ENCODE peak calls at places on chromosomes 4 and X, in eight cellular contexts. B, P, I, N, K, M, Y and W are unnamed samples.

GRCh38 chrX:86002076-86002896 is 45.1 kb downstream of the CHM start:
- DNase-seq in B (peak), P (no peak), I (no peak), N (peak), K (no peak), M (no peak), Y (no peak), W (peak)

GRCh38 chr4:74114234-74114633 is 15.2 kb upstream of the CXCL2 start:
- DNase-seq in B (no peak), P (no peak), I (no peak), N (no peak), K (no peak), M (no peak), Y (no peak), W (no peak)

GRCh38 chr4:72323227-72323626 is 245.8 kb downstream of the ADAMTS3 start:
- DNase-seq in B (no peak), P (no peak), I (no peak), N (no peak), K (no peak), M (no peak), Y (no peak), W (no peak)

GRCh38 chr4:101419324-101420135 is 72.2 kb upstream of the PPP3CA start:
- DNase-seq in B (no peak), P (no peak), I (no peak), N (peak), K (peak), M (no peak), Y (no peak), W (no peak)

GRCh38 chrX:143757887-143758286 is 37.3 kb upstream of the SPANXN2 start:
- DNase-seq in B (no peak), P (no peak), I (no peak), N (no peak), K (no peak), M (no peak), Y (no peak), W (no peak)

GRCh38 chrX:39576081-39576701 is 521.6 kb downstream of the BCOR start:
- DNase-seq in B (no peak), P (no peak), I (no peak), N (no peak), K (no peak), M (no peak), Y (peak), W (peak)

GRCh38 chrX:23840674-23841073 is 57.7 kb downstream of the SAT1 start:
- DNase-seq in B (no peak), P (no peak), I (no peak), N (no peak), K (no peak), M (no peak), Y (no peak), W (no peak)

GRCh38 chrX:65034641-65035450 is 58.6 kb upstream of the ZC4H2 start:
- DNase-seq in B (peak), P (peak), I (peak), N (peak), K (no peak), M (peak), Y (peak), W (peak)

GRCh38 chr4:3045500-3045850 is 28.9 kb downstream of the HTT-AS start:
- DNase-seq in B (peak), P (no peak), I (peak), N (peak), K (no peak), M (peak), Y (no peak), W (no peak)

GRCh38 chrX:126770179-126770578 is 49.4 kb upstream of the PRR32 start:
- DNase-seq in B (no peak), P (no peak), I (no peak), N (no peak), K (no peak), M (no peak), Y (peak), W (no peak)

GRCh38 chrX:9519546-9520210 is 54.8 kb downstream of the TBL1X start:
- DNase-seq in B (no peak), P (no peak), I (no peak), N (no peak), K (no peak), M (peak), Y (no peak), W (no peak)

GRCh38 chrX:2967012-2967411 is 37.9 kb upstream of the ARSD start:
- DNase-seq in B (no peak), P (no peak), I (no peak), N (no peak), K (no peak), M (no peak), Y (no peak), W (no peak)

GRCh38 chr4:119725011-119725410 is 96.4 kb upstream of the PDE5A start:
- DNase-seq in B (no peak), P (no peak), I (no peak), N (no peak), K (no peak), M (no peak), Y (no peak), W (no peak)

GRCh38 chrX:3451566-3451965 is 105.1 kb upstream of the MXRA5 start:
- DNase-seq in B (no peak), P (no peak), I (no peak), N (no peak), K (no peak), M (no peak), Y (no peak), W (no peak)

GRCh38 chr4:182918791-182919302 is 1.7 kb upstream of the DCTD start:
- DNase-seq in B (no peak), P (no peak), I (no peak), N (no peak), K (peak), M (no peak), Y (no peak), W (no peak)

GRCh38 chrX:46840946-46841740 is 4.3 kb downstream of the RP2 start:
- DNase-seq in B (no peak), P (no peak), I (no peak), N (no peak), K (no peak), M (no peak), Y (no peak), W (no peak)

GRCh38 chr4:119136541-119136940 is 909 bp downstream of the MYOZ2 start:
- DNase-seq in B (no peak), P (no peak), I (no peak), N (no peak), K (no peak), M (no peak), Y (no peak), W (no peak)

GRCh38 chrX:53685711-53686110 is 808 bp downstream of the HUWE1 start:
- DNase-seq in B (no peak), P (no peak), I (no peak), N (no peak), K (no peak), M (no peak), Y (no peak), W (no peak)

GRCh38 chr4:155855897-155856296 is 10.2 kb downstream of the ASIC5 start:
- DNase-seq in B (no peak), P (no peak), I (no peak), N (no peak), K (no peak), M (no peak), Y (no peak), W (no peak)

GRCh38 chrX:134247492-134247891 is 10.5 kb downstream of the CCDC160 start:
- DNase-seq in B (no peak), P (no peak), I (no peak), N (no peak), K (no peak), M (no peak), Y (no peak), W (no peak)

GRCh38 chr4:80202190-80202711 is 4.9 kb downstream of the PRDM8 start:
- DNase-seq in B (peak), P (peak), I (peak), N (peak), K (no peak), M (peak), Y (no peak), W (peak)

GRCh38 chrX:12396584-12396983 is 258.3 kb downstream of the FRMPD4 start:
- DNase-seq in B (no peak), P (no peak), I (no peak), N (no peak), K (no peak), M (no peak), Y (no peak), W (no peak)

GRCh38 chrX:86047174-86047991 is at the start of gene CHM:
- DNase-seq in B (peak), P (peak), I (peak), N (peak), K (peak), M (peak), Y (peak), W (no peak)

GRCh38 chr4:108477527-108478108 is 142.8 kb upstream of the RPL34 start:
- DNase-seq in B (no peak), P (no peak), I (no peak), N (no peak), K (no peak), M (no peak), Y (no peak), W (no peak)

GRCh38 chr4:177441061-177441802 is 1.0 kb downstream of the AGA start:
- DNase-seq in B (no peak), P (no peak), I (no peak), N (peak), K (peak), M (no peak), Y (peak), W (peak)

GRCh38 chr4:169244210-169244609 is 26.5 kb downstream of the SH3RF1 start:
- DNase-seq in B (no peak), P (no peak), I (no peak), N (no peak), K (no peak), M (no peak), Y (no peak), W (no peak)

GRCh38 chr4:72006576-72006975 is 25.2 kb upstream of the NPFFR2 start:
- DNase-seq in B (no peak), P (no peak), I (no peak), N (no peak), K (no peak), M (no peak), Y (no peak), W (no peak)

GRCh38 chr4:68732653-68733466 is 62.4 kb upstream of the UGT2B15 start:
- DNase-seq in B (no peak), P (no peak), I (no peak), N (no peak), K (peak), M (no peak), Y (no peak), W (no peak)

GRCh38 chr4:173214661-173215060 is 46.0 kb downstream of the GALNT7 start:
- DNase-seq in B (peak), P (no peak), I (no peak), N (no peak), K (no peak), M (no peak), Y (no peak), W (no peak)

GRCh38 chrX:15564981-15565579 is 35.7 kb downstream of the ACE2 start:
- DNase-seq in B (peak), P (peak), I (peak), N (peak), K (peak), M (peak), Y (peak), W (no peak)

GRCh38 chrX:38352362-38352761 is at the start of gene OTC:
- DNase-seq in B (no peak), P (no peak), I (no peak), N (no peak), K (no peak), M (no peak), Y (no peak), W (no peak)

GRCh38 chr4:142817442-142817841 is 28.7 kb downstream of the INPP4B start:
- DNase-seq in B (no peak), P (peak), I (no peak), N (no peak), K (no peak), M (no peak), Y (no peak), W (no peak)

GRCh38 chr4:153639556-153640475 is 44.3 kb upstream of the TLR2 start:
- DNase-seq in B (no peak), P (no peak), I (no peak), N (no peak), K (no peak), M (no peak), Y (no peak), W (peak)

GRCh38 chrX:150192846-150193245 is 170.3 kb upstream of the MAMLD1 start:
- DNase-seq in B (no peak), P (no peak), I (no peak), N (no peak), K (no peak), M (no peak), Y (no peak), W (no peak)

GRCh38 chr4:177275999-177276398 is 33.7 kb upstream of the NEIL3 start:
- DNase-seq in B (no peak), P (no peak), I (no peak), N (no peak), K (no peak), M (no peak), Y (no peak), W (no peak)

GRCh38 chr4:170272959-170273358 is 183.2 kb upstream of the AADAT start:
- DNase-seq in B (no peak), P (no peak), I (no peak), N (no peak), K (no peak), M (no peak), Y (no peak), W (no peak)

GRCh38 chr4:10075158-10075863 is 41.3 kb downstream of the WDR1 start:
- DNase-seq in B (peak), P (no peak), I (no peak), N (no peak), K (no peak), M (peak), Y (no peak), W (peak)

GRCh38 chr4:82787342-82787741 is 11.3 kb downstream of the SCD5 start:
- DNase-seq in B (no peak), P (no peak), I (no peak), N (no peak), K (no peak), M (no peak), Y (no peak), W (no peak)

GRCh38 chr4:82784615-82785247 is 13.9 kb downstream of the SCD5 start:
- DNase-seq in B (no peak), P (no peak), I (no peak), N (no peak), K (no peak), M (no peak), Y (peak), W (no peak)

GRCh38 chr4:82785248-82786003 is 13.2 kb downstream of the SCD5 start:
- DNase-seq in B (no peak), P (no peak), I (no peak), N (no peak), K (no peak), M (no peak), Y (no peak), W (no peak)

GRCh38 chr4:82786004-82786400 is 12.6 kb downstream of the SCD5 start:
- DNase-seq in B (no peak), P (no peak), I (no peak), N (no peak), K (no peak), M (no peak), Y (no peak), W (no peak)

DNA sequence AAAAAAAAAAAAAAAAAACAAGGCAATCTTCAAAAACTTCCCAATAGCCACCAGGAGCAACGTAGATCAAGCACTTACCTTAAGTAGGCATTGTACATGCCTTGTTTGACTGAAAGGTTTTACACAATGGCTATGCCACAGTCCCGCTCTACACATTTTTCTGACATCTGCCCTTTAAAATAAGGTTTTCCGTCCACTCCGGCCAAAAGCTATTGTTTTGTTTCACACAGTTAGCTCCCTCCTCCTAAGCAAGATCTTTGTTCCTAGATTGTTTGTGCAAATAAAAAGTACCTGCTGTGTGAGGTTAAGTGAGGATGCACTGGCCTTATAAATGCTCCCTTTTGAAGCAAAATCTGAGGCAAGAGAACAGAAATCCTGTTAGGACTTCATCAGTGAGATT is 11.8 kb downstream of the SCD5 start:
- DNase-seq in B (no peak), P (no peak), I (no peak), N (no peak), K (no peak), M (no peak), Y (no peak), W (no peak)
- TF ChIP-seq EP300 in B (no peak), P (no peak), I (no peak), N (no peak), K (no peak), M (no peak), Y (no peak), W (no peak)

DNA sequence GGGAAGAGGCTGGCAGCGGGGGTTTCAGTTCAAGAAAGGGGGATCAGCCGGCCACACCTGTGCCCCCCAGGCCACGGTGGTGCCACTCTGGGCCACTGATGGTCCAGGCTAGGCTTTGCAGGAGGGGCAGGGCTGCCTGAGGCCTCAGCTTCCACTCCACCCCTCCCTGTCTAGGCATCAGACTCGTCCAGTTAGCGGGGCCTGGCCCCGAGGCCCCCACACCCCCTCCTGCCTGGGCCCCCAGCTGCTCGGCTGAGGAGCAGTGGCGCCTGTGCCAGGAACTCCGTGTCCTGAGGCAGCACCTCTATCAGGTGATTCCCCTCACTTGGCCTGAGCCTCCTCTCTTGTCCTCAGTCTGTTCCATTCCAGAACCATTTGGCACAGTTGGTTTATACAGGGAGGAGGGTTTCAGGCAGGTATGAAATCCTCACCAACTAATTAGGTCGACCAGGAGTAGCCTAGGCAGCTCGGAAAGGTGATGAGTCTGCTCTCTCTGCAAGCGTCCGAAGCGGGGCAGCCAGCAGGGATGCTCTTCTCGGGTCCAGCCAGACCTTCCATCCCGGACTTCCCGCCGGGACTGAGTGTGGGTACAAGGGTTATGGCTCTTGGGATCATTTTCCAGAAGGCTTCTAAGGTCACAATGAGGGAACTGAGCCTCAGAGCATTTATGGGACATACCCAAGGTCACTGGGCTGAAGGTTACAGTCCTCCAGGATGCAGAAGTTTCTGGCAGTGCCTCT is 2.1 kb downstream of the NSG1 start:
- DNase-seq in B (no peak), P (no peak), I (no peak), N (no peak), K (no peak), M (peak), Y (no peak), W (no peak)
- H3K27ac ChIP-seq in B (no peak), P (no peak), I (no peak), N (no peak), K (no peak), M (no peak), Y (no peak), W (no peak)

GRCh38 chrX:140764401-140764919 is 54.9 kb downstream of the LINC00632 start:
- DNase-seq in B (no peak), P (peak), I (no peak), N (no peak), K (no peak), M (peak), Y (peak), W (peak)
- H3K4me3 ChIP-seq in B (peak), P (peak), I (peak), N (peak), K (no peak), M (peak), Y (no peak), W (peak)

GRCh38 chr4:148333265-148333664 is 108.9 kb downstream of the NR3C2 start:
- DNase-seq in B (no peak), P (no peak), I (no peak), N (no peak), K (no peak), M (no peak), Y (no peak), W (no peak)
- TF ChIP-seq EP300 in B (no peak), P (no peak), I (no peak), N (no peak), K (no peak), M (no peak), Y (no peak), W (no peak)